ENCODE peak calls at places on chromosomes 1 and 21, in six cellular contexts. R, W, K, G, L and P are unnamed samples.

GRCh38 chr1:24929876-24930702 is at the start of gene RUNX3:
- DNase-seq in R (peak), L (no peak), K (no peak), W (no peak), G (peak), P (no peak)

GRCh38 chr1:77063118-77063517 is 156.1 kb downstream of the PIGK start:
- DNase-seq in L (no peak), R (no peak), G (no peak), W (no peak), K (no peak), P (peak)

GRCh38 chr1:216332003-216332402 is 91.2 kb downstream of the USH2A start:
- DNase-seq in R (no peak), W (no peak), G (no peak), K (no peak), L (no peak), P (no peak)

GRCh38 chr1:3021233-3021671 is at the start of gene ACTRT2:
- DNase-seq in G (no peak), K (no peak), L (no peak), W (no peak), R (peak), P (no peak)

GRCh38 chr1:103056423-103056822 is 51.9 kb downstream of the COL11A1 start:
- DNase-seq in L (no peak), K (no peak), G (no peak), R (no peak), W (no peak), P (peak)

GRCh38 chr1:201298381-201299367 is 15.4 kb downstream of the PKP1 start:
- DNase-seq in R (no peak), L (no peak), K (no peak), W (no peak), G (no peak), P (no peak)

GRCh38 chr21:43590220-43590619 is 69.1 kb downstream of the HSF2BP start:
- DNase-seq in W (no peak), G (no peak), R (no peak), K (no peak), L (no peak), P (no peak)

GRCh38 chr21:25515484-25516405 is 91.5 kb downstream of the MRPL39 start:
- DNase-seq in K (no peak), W (peak), L (no peak), G (no peak), R (no peak), P (no peak)

GRCh38 chr1:159753386-159753785 is 27.4 kb upstream of the DUSP23 start:
- DNase-seq in R (no peak), L (no peak), G (no peak), W (no peak), K (no peak), P (no peak)

GRCh38 chr1:12456979-12457378 is 161.0 kb downstream of the DHRS3 start:
- DNase-seq in R (no peak), W (peak), K (no peak), G (no peak), L (no peak), P (no peak)

GRCh38 chr21:33299181-33299752 is 25.5 kb upstream of the IFNAR1 start:
- DNase-seq in R (no peak), W (no peak), K (no peak), G (no peak), L (no peak), P (no peak)

GRCh38 chr1:151372411-151372934 is at the start of gene SELENBP1:
- DNase-seq in K (peak), R (peak), L (no peak), W (peak), G (peak), P (peak)

GRCh38 chr1:56376188-56376984 is 203.0 kb downstream of the PLPP3 start:
- DNase-seq in W (peak), L (peak), G (peak), R (no peak), K (no peak), P (no peak)

GRCh38 chr1:2602311-2602835 is 15.8 kb downstream of the PRXL2B start:
- DNase-seq in K (no peak), G (no peak), L (no peak), R (no peak), W (no peak), P (no peak)

GRCh38 chr21:15053531-15053930 is 11.3 kb downstream of the NRIP1 start:
- DNase-seq in R (no peak), K (no peak), G (no peak), W (no peak), L (no peak), P (no peak)

GRCh38 chr21:33116669-33117267 is 46.8 kb downstream of the OLIG1 start:
- DNase-seq in W (no peak), R (no peak), L (no peak), K (no peak), G (no peak), P (no peak)

GRCh38 chr1:154157520-154158306 is 2.8 kb upstream of the NUP210L start:
- DNase-seq in W (peak), G (no peak), K (no peak), L (peak), R (peak), P (no peak)

GRCh38 chr1:85172684-85173337 is 28.0 kb downstream of the SYDE2 start:
- DNase-seq in K (no peak), W (no peak), L (no peak), G (no peak), R (no peak), P (no peak)

GRCh38 chr1:47751188-47751587 is 246.0 kb downstream of the TRABD2B start:
- DNase-seq in W (no peak), L (no peak), R (no peak), K (no peak), G (no peak), P (no peak)

GRCh38 chr1:182185822-182186756 is 124.6 kb upstream of the ZNF648 start:
- DNase-seq in R (peak), G (no peak), L (peak), W (peak), K (no peak), P (peak)
- H3K27ac ChIP-seq in R (no peak), G (no peak), L (no peak), W (no peak), K (no peak), P (peak)

GRCh38 chr1:26889580-26890466 is at the start of gene GPN2:
- DNase-seq in G (peak), R (peak), K (no peak), L (peak), W (peak), P (peak)
- H2AK5ac ChIP-seq in G (no peak), R (peak), K (no peak), L (peak), W (peak), P (peak)

DNA sequence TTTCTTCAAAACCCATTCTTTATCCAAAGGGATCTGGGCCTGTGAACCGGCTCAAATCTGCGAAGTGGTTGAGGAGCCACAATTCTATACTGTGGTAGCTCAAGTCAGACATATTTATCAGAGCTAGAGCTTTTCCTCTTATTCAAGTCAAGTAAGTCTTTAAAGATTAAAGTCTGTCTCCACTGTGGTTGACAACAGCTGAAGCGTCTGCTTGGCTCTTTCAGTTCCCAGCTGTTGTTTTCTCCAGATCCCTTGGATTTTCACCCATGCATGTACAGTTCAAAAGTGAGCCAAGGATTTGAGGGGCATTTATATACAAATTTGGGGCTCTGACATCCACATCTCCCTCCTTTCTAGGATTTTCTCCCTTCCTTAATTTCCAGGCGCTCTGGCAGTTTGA is 66.9 kb downstream of the C1orf185 start:
- DNase-seq in G (no peak), K (no peak), W (no peak), L (no peak), R (no peak), P (no peak)
- H2AFZ ChIP-seq in G (no peak), K (no peak), W (no peak), L (no peak), R (no peak), P (no peak)

DNA sequence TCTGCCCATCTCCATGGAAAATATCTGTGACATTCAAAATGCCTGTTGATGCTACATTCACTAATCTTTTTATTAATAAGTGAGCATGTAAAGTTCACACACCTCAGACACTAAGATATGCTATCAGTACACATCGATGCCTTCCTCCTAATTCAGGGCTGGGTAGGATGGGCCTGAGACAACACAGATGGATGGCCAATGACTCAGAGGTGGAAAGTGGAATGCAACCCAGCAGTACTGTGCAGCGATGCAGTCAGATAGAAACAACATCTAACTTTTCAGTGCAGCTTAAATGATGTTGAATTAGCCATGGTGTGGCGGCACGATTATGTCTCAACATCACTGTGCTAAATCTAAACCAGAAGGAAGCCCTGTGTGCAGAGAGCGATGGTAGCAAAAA is 161.6 kb upstream of the KCNJ15 start:
- DNase-seq in G (no peak), W (no peak), R (no peak), K (no peak), L (peak), P (no peak)
- H3K27ac ChIP-seq in G (no peak), W (no peak), R (no peak), K (no peak), L (no peak), P (no peak)

GRCh38 chr1:116416854-116417513 is 43.9 kb downstream of the ATP1A1 start:
- DNase-seq in W (no peak), L (no peak), K (no peak), R (no peak), G (no peak), P (no peak)

GRCh38 chr1:116413414-116413813 is 40.4 kb downstream of the ATP1A1 start:
- DNase-seq in R (no peak), G (no peak), L (no peak), W (no peak), K (no peak), P (no peak)

GRCh38 chr1:116414364-116414763 is 41.3 kb downstream of the ATP1A1 start:
- DNase-seq in R (no peak), G (no peak), L (no peak), W (no peak), K (no peak), P (no peak)

GRCh38 chr1:116415699-116416533 is 42.9 kb downstream of the ATP1A1 start:
- DNase-seq in G (peak), W (peak), L (no peak), K (no peak), R (peak), P (no peak)

GRCh38 chr1:116415200-116415698 is 42.2 kb downstream of the ATP1A1 start:
- DNase-seq in L (no peak), G (no peak), K (no peak), W (no peak), R (no peak), P (no peak)
- H2AK5ac ChIP-seq in L (no peak), G (no peak), K (no peak), W (no peak), R (no peak), P (no peak)

GRCh38 chr1:26410706-26411623 is at the start of gene LIN28A:
- DNase-seq in W (no peak), R (no peak), G (no peak), L (no peak), K (no peak), P (no peak)
- H2AFZ ChIP-seq in W (no peak), R (peak), G (no peak), L (peak), K (no peak), P (no peak)

GRCh38 chr1:30400436-30400975 is 322.9 kb downstream of the MATN1 start:
- DNase-seq in G (no peak), L (no peak), R (no peak), K (no peak), W (no peak), P (no peak)
- H3K27ac ChIP-seq in G (no peak), L (no peak), R (no peak), K (no peak), W (no peak), P (no peak)

GRCh38 chr1:226566234-226566633 is 17.7 kb downstream of the STUM start:
- DNase-seq in L (no peak), W (no peak), R (no peak), G (no peak), K (no peak), P (no peak)
- H2AK5ac ChIP-seq in L (no peak), W (no peak), R (no peak), G (no peak), K (no peak), P (no peak)

GRCh38 chr1:38848069-38848468 is 11.5 kb downstream of the RRAGC start:
- DNase-seq in W (no peak), L (no peak), K (no peak), R (no peak), G (no peak), P (no peak)
- H2AFZ ChIP-seq in W (no peak), L (no peak), K (no peak), R (no peak), G (no peak), P (no peak)

GRCh38 chr1:44282704-44283426 is 69.6 kb downstream of the DMAP1 start:
- DNase-seq in G (no peak), L (no peak), K (no peak), W (no peak), R (no peak), P (no peak)
- H3K27ac ChIP-seq in G (no peak), L (no peak), K (no peak), W (no peak), R (no peak), P (no peak)